ENCODE peak calls at places on chromosomes 7 and 10, in seven cellular contexts. X is colonic mucosa, Q is tibial nerve, F is GM12878, D is tibial artery, A is SK-N-SH, M is thoracic aorta. E is an unnamed sample.

GRCh38 chr10:79266543-79267312 is 80.5 kb upstream of the PPIF start:
- DNase-seq in Q (no peak), D (peak; percentile 86), A (no peak), M (peak; percentile 68), F (peak; percentile 81), X (peak; percentile 45), E (peak; percentile 92)

GRCh38 chr7:7884855-7885254 is 83.7 kb upstream of the GLCCI1 start:
- DNase-seq in M (no peak), Q (no peak), D (no peak), X (no peak), F (no peak), A (no peak), E (no peak)

GRCh38 chr7:96605045-96605716 is 104.5 kb downstream of the SEM1 start:
- DNase-seq in M (no peak), F (no peak), A (no peak), Q (no peak), X (no peak), D (no peak), E (no peak)

GRCh38 chr10:100864981-100865380 is 47.8 kb upstream of the SLF2 start:
- DNase-seq in Q (no peak), D (no peak), F (no peak), X (no peak), M (no peak), A (no peak), E (no peak)

GRCh38 chr7:32586291-32587221 is 91.3 kb downstream of the AVL9 start:
- DNase-seq in X (no peak), D (no peak), A (no peak), F (no peak), Q (no peak), M (no peak), E (no peak)

GRCh38 chr10:43239756-43240155 is 27.1 kb downstream of the RASGEF1A start:
- DNase-seq in F (no peak), D (no peak), Q (no peak), A (no peak), X (no peak), M (no peak), E (no peak)

GRCh38 chr7:102991077-102991539 is 78.3 kb downstream of the LRRC17 start:
- DNase-seq in D (no peak), M (no peak), A (no peak), Q (no peak), X (no peak), F (no peak), E (no peak)

GRCh38 chr10:75407716-75408511 is 6.3 kb upstream of the ZNF503 start:
- DNase-seq in M (no peak), Q (no peak), X (peak; percentile 56), D (peak; percentile 63), A (no peak), F (no peak), E (peak; percentile 74)

GRCh38 chr10:49610015-49610734 is at the start of gene SLC18A3:
- DNase-seq in F (no peak), A (peak; percentile 95), X (no peak), Q (no peak), D (no peak), M (no peak), E (no peak)

GRCh38 chr10:50991496-50992355 is 82.6 kb upstream of the PRKG1 start:
- DNase-seq in A (peak; percentile 64), D (peak; percentile 71), Q (no peak), X (peak; percentile 73), F (no peak), M (no peak), E (peak; percentile 78)

GRCh38 chr7:38224392-38224791 is 46.3 kb downstream of the STARD3NL start:
- DNase-seq in M (no peak), X (no peak), D (no peak), Q (no peak), A (no peak), F (no peak), E (no peak)

GRCh38 chr7:135382162-135382561 is 127.7 kb downstream of the CNOT4 start:
- DNase-seq in M (no peak), Q (no peak), F (no peak), D (no peak), X (no peak), A (no peak), E (no peak)

GRCh38 chr7:12893292-12893691 is 205.9 kb downstream of the ARL4A start:
- DNase-seq in M (no peak), A (no peak), D (no peak), X (no peak), F (no peak), Q (no peak), E (no peak)

GRCh38 chr7:155257482-155258232 is 40.0 kb upstream of the INSIG1 start:
- DNase-seq in D (peak; percentile 81), A (peak; percentile 86), X (no peak), F (no peak), Q (peak; percentile 61), M (peak; percentile 35), E (peak; percentile 86)

GRCh38 chr7:4832711-4833110 is 29.1 kb downstream of the PAPOLB start:
- DNase-seq in M (no peak), F (no peak), X (no peak), D (no peak), Q (no peak), A (peak; percentile 30), E (no peak)

GRCh38 chr10:132468201-132468600 is 69.4 kb upstream of the INPP5A start:
- DNase-seq in X (no peak), M (no peak), Q (no peak), F (no peak), D (no peak), A (no peak), E (no peak)
- H3K4me3 ChIP-seq in X (peak overlapping the region; percentile 5), M (no peak overlapping the region), Q (no peak overlapping the region), F (no peak overlapping the region), D (no peak overlapping the region), A (no peak overlapping the region), E (no peak overlapping the region)

GRCh38 chr7:104990983-104991382 is 23.0 kb upstream of the KMT2E start:
- DNase-seq in X (no peak), Q (no peak), M (no peak), F (no peak), D (no peak), A (no peak), E (no peak)
- H3K27ac ChIP-seq in X (no peak overlapping the region), Q (no peak overlapping the region), M (no peak overlapping the region), F (no peak overlapping the region), D (no peak overlapping the region), A (no peak overlapping the region), E (no peak overlapping the region)

GRCh38 chr10:614341-614664 is 75.2 kb downstream of the DIP2C start:
- DNase-seq in X (no peak), M (no peak), A (no peak), F (no peak), Q (no peak), D (no peak), E (no peak)

GRCh38 chr10:613661-614340 is 75.7 kb downstream of the DIP2C start:
- DNase-seq in A (no peak), D (no peak), M (no peak), X (no peak), F (no peak), Q (no peak), E (no peak)

GRCh38 chr10:614772-615582 is 74.5 kb downstream of the DIP2C start:
- DNase-seq in M (no peak), X (no peak), Q (no peak), A (peak; percentile 56), F (no peak), D (no peak), E (no peak)

GRCh38 chr10:613217-613616 is 76.3 kb downstream of the DIP2C start:
- DNase-seq in A (no peak), D (no peak), M (no peak), Q (no peak), F (no peak), X (peak; percentile 82), E (no peak)

GRCh38 chr10:612696-613095 is 76.8 kb downstream of the DIP2C start:
- DNase-seq in Q (no peak), F (no peak), A (no peak), D (no peak), X (no peak), M (no peak), E (no peak)
- H3K4me1 ChIP-seq in Q (peaks cover 45% of the 10 kb centered on the region), F (no peaks in the 10 kb centered on the region), A (peaks cover 35% of the 10 kb centered on the region), D (peaks cover 55% of the 10 kb centered on the region), X (no peaks in the 10 kb centered on the region), M (peaks cover 57% of the 10 kb centered on the region), E (no peaks in the 10 kb centered on the region)

GRCh38 chr10:52950578-52950977 is 178.0 kb upstream of the MBL2 start:
- DNase-seq in Q (no peak), F (no peak), D (no peak), X (no peak), M (no peak), A (no peak), E (no peak)
- H3K4me3 ChIP-seq in Q (no peak overlapping the region), F (no peak overlapping the region), D (no peak overlapping the region), X (no peak overlapping the region), M (no peak overlapping the region), A (no peak overlapping the region), E (no peak overlapping the region)